ENCODE peak calls at places on chromosomes 2 and 18, in nine cellular contexts. One of them, this sample, is unnamed.

GRCh38 chr2:66700181-66700686 is 265.3 kb downstream of the MEIS1 start:
- DNase-seq in Right ventricle myocardium inferior: no peak
- DNase-seq in sigmoid colon: no peak
- DNase-seq in left cardiac atrium: no peak
- DNase-seq in T47D: no peak
- DNase-seq in ecto neural progenitor cell: no peak
- DNase-seq in ELR: no peak
- DNase-seq in T-helper 2 cell: no peak
- DNase-seq in stimulated activated CD8-positive, alpha-beta memory T cell treated with anti-CD3 and anti-CD28 coated beads, Interleukin-4, amount 100 ng/mL, for 24 hours: no peak
- DNase-seq in this sample: peak

GRCh38 chr2:207394812-207395534 is 134.8 kb upstream of the CREB1 start:
- DNase-seq in ecto neural progenitor cell: no peak
- DNase-seq in sigmoid colon: no peak
- DNase-seq in T-helper 2 cell: no peak
- DNase-seq in stimulated activated CD8-positive, alpha-beta memory T cell treated with anti-CD3 and anti-CD28 coated beads, Interleukin-4, amount 100 ng/mL, for 24 hours: peak
- DNase-seq in Right ventricle myocardium inferior: no peak
- DNase-seq in left cardiac atrium: peak
- DNase-seq in ELR: peak
- DNase-seq in T47D: no peak
- DNase-seq in this sample: no peak

GRCh38 chr2:79832540-79833234 is 319.8 kb downstream of the CTNNA2 start:
- DNase-seq in ELR: peak
- DNase-seq in Right ventricle myocardium inferior: no peak
- DNase-seq in T47D: no peak
- DNase-seq in ecto neural progenitor cell: no peak
- DNase-seq in stimulated activated CD8-positive, alpha-beta memory T cell treated with anti-CD3 and anti-CD28 coated beads, Interleukin-4, amount 100 ng/mL, for 24 hours: no peak
- DNase-seq in T-helper 2 cell: no peak
- DNase-seq in left cardiac atrium: no peak
- DNase-seq in sigmoid colon: no peak
- DNase-seq in this sample: peak

GRCh38 chr2:11495844-11496271 is 29.9 kb upstream of the E2F6 start:
- DNase-seq in stimulated activated CD8-positive, alpha-beta memory T cell treated with anti-CD3 and anti-CD28 coated beads, Interleukin-4, amount 100 ng/mL, for 24 hours: no peak
- DNase-seq in left cardiac atrium: peak
- DNase-seq in T47D: no peak
- DNase-seq in Right ventricle myocardium inferior: no peak
- DNase-seq in ELR: no peak
- DNase-seq in sigmoid colon: no peak
- DNase-seq in ecto neural progenitor cell: peak
- DNase-seq in T-helper 2 cell: no peak
- DNase-seq in this sample: no peak

GRCh38 chr2:133765693-133766092 is 197.4 kb upstream of the NCKAP5 start:
- DNase-seq in T-helper 2 cell: no peak
- DNase-seq in stimulated activated CD8-positive, alpha-beta memory T cell treated with anti-CD3 and anti-CD28 coated beads, Interleukin-4, amount 100 ng/mL, for 24 hours: no peak
- DNase-seq in T47D: peak
- DNase-seq in ELR: no peak
- DNase-seq in ecto neural progenitor cell: no peak
- DNase-seq in Right ventricle myocardium inferior: no peak
- DNase-seq in sigmoid colon: no peak
- DNase-seq in left cardiac atrium: no peak
- DNase-seq in this sample: no peak

GRCh38 chr2:75146221-75146902 is 53.0 kb downstream of the TACR1 start:
- DNase-seq in ecto neural progenitor cell: no peak
- DNase-seq in Right ventricle myocardium inferior: no peak
- DNase-seq in stimulated activated CD8-positive, alpha-beta memory T cell treated with anti-CD3 and anti-CD28 coated beads, Interleukin-4, amount 100 ng/mL, for 24 hours: no peak
- DNase-seq in ELR: no peak
- DNase-seq in T-helper 2 cell: no peak
- DNase-seq in T47D: no peak
- DNase-seq in sigmoid colon: no peak
- DNase-seq in left cardiac atrium: no peak
- DNase-seq in this sample: no peak

GRCh38 chr2:139374307-139374850 is 594.2 kb upstream of the NXPH2 start:
- DNase-seq in T-helper 2 cell: no peak
- DNase-seq in ecto neural progenitor cell: no peak
- DNase-seq in Right ventricle myocardium inferior: no peak
- DNase-seq in T47D: no peak
- DNase-seq in left cardiac atrium: no peak
- DNase-seq in sigmoid colon: no peak
- DNase-seq in stimulated activated CD8-positive, alpha-beta memory T cell treated with anti-CD3 and anti-CD28 coated beads, Interleukin-4, amount 100 ng/mL, for 24 hours: no peak
- DNase-seq in ELR: no peak
- DNase-seq in this sample: no peak

GRCh38 chr18:51151568-51152511 is 45.6 kb downstream of the MEX3C start:
- DNase-seq in T-helper 2 cell: peak
- DNase-seq in stimulated activated CD8-positive, alpha-beta memory T cell treated with anti-CD3 and anti-CD28 coated beads, Interleukin-4, amount 100 ng/mL, for 24 hours: peak
- DNase-seq in T47D: no peak
- DNase-seq in ecto neural progenitor cell: no peak
- DNase-seq in ELR: no peak
- DNase-seq in Right ventricle myocardium inferior: no peak
- DNase-seq in sigmoid colon: no peak
- DNase-seq in left cardiac atrium: no peak
- DNase-seq in this sample: no peak

GRCh38 chr2:222904557-222905258 is 43.9 kb downstream of the ACSL3 start:
- DNase-seq in Right ventricle myocardium inferior: no peak
- DNase-seq in left cardiac atrium: no peak
- DNase-seq in sigmoid colon: no peak
- DNase-seq in stimulated activated CD8-positive, alpha-beta memory T cell treated with anti-CD3 and anti-CD28 coated beads, Interleukin-4, amount 100 ng/mL, for 24 hours: no peak
- DNase-seq in T-helper 2 cell: no peak
- DNase-seq in ELR: peak
- DNase-seq in T47D: no peak
- DNase-seq in ecto neural progenitor cell: no peak
- DNase-seq in this sample: no peak

GRCh38 chr2:451495-451894 is 163.6 kb upstream of the ALKAL2 start:
- DNase-seq in ELR: no peak
- DNase-seq in Right ventricle myocardium inferior: no peak
- DNase-seq in T47D: no peak
- DNase-seq in T-helper 2 cell: no peak
- DNase-seq in sigmoid colon: no peak
- DNase-seq in left cardiac atrium: no peak
- DNase-seq in stimulated activated CD8-positive, alpha-beta memory T cell treated with anti-CD3 and anti-CD28 coated beads, Interleukin-4, amount 100 ng/mL, for 24 hours: no peak
- DNase-seq in ecto neural progenitor cell: no peak
- DNase-seq in this sample: no peak

GRCh38 chr2:239275037-239275685 is 125.7 kb downstream of the HDAC4 start:
- DNase-seq in ELR: peak
- DNase-seq in left cardiac atrium: peak
- DNase-seq in T47D: no peak
- DNase-seq in ecto neural progenitor cell: peak
- DNase-seq in Right ventricle myocardium inferior: peak
- DNase-seq in sigmoid colon: peak
- DNase-seq in stimulated activated CD8-positive, alpha-beta memory T cell treated with anti-CD3 and anti-CD28 coated beads, Interleukin-4, amount 100 ng/mL, for 24 hours: peak
- DNase-seq in T-helper 2 cell: peak
- DNase-seq in this sample: no peak

This sample was measured in C1 segment of cervical spinal cord.